ENCODE peak calls at places on chromosomes 4 and X, in eight cellular contexts. Y, K, U, A, M, O, W and R are unnamed samples.

GRCh38 chr4:76641351-76641750 is 206.3 kb downstream of the SHROOM3 start:
- DNase-seq in K (no peak), Y (no peak), O (no peak), W (no peak), U (no peak), A (no peak), M (no peak), R (no peak)

GRCh38 chr4:25861951-25862410 is 807 bp downstream of the SEL1L3 start:
- DNase-seq in O (no peak), U (peak; percentile 20), M (no peak), A (peak; percentile 43), W (peak; percentile 49), K (no peak), Y (no peak), R (no peak)

GRCh38 chr4:37802068-37802666 is 24.3 kb upstream of the PGM2 start:
- DNase-seq in U (no peak), A (peak; percentile 76), W (peak; percentile 60), M (peak; percentile 77), Y (no peak), K (peak; percentile 66), O (no peak), R (no peak)

GRCh38 chr4:40629401-40630334 is at the start of gene RBM47:
- DNase-seq in Y (no peak), K (peak; percentile 31), U (peak; percentile 67), O (no peak), W (peak; percentile 89), A (peak; percentile 43), M (peak; percentile 34), R (no peak)

GRCh38 chr4:145034727-145035211 is 63.2 kb downstream of the ANAPC10 start:
- DNase-seq in W (no peak), Y (peak; percentile 73), K (no peak), M (no peak), O (no peak), A (no peak), U (no peak), R (no peak)

GRCh38 chr4:41722171-41722570 is 26.4 kb downstream of the PHOX2B start:
- DNase-seq in A (no peak), O (no peak), W (no peak), M (no peak), K (no peak), Y (no peak), U (no peak), R (no peak)

GRCh38 chr4:89561051-89561450 is 253.5 kb upstream of the GPRIN3 start:
- DNase-seq in K (no peak), Y (no peak), M (no peak), O (no peak), A (no peak), W (no peak), U (no peak), R (no peak)

GRCh38 chrX:46366597-46367207 is 178.5 kb downstream of the ZNF674 start:
- DNase-seq in O (no peak), M (no peak), K (no peak), Y (no peak), U (no peak), W (no peak), A (no peak), R (no peak)

GRCh38 chrX:41002021-41002420 is 83.2 kb upstream of the USP9X start:
- DNase-seq in O (no peak), W (no peak), M (no peak), K (no peak), A (no peak), Y (no peak), U (no peak), R (no peak)

GRCh38 chr4:184498598-184498997 is 24.2 kb upstream of the IRF2 start:
- DNase-seq in O (no peak), A (no peak), Y (no peak), W (no peak), M (no peak), K (no peak), U (no peak), R (no peak)

GRCh38 chr4:13483142-13484044 is 747 bp downstream of the RAB28 start:
- DNase-seq in A (peak; percentile 50), K (peak; percentile 15), M (peak; percentile 28), W (no peak), U (no peak), Y (no peak), O (no peak), R (no peak)

GRCh38 chrX:111035256-111035655 is 60.7 kb upstream of the PAK3 start:
- DNase-seq in K (peak; percentile 6), Y (no peak), A (no peak), U (no peak), O (no peak), W (no peak), M (no peak), R (no peak)

GRCh38 chrX:24494544-24495113 is 29.5 kb downstream of the PDK3 start:
- DNase-seq in K (no peak), A (peak; percentile 80), O (no peak), W (no peak), Y (peak; percentile 38), M (peak; percentile 4), U (no peak), R (no peak)

GRCh38 chrX:11908371-11908770 is 150.3 kb downstream of the MSL3 start:
- DNase-seq in A (peak; percentile 51), O (peak; percentile 0), U (no peak), Y (no peak), W (no peak), K (no peak), M (no peak), R (no peak)

GRCh38 chr4:16483540-16483939 is 257.3 kb upstream of the TAPT1 start:
- DNase-seq in K (no peak), Y (no peak), M (no peak), O (no peak), A (no peak), W (no peak), U (no peak), R (no peak)

GRCh38 chrX:132748909-132749308 is 209.5 kb downstream of the HS6ST2 start:
- DNase-seq in U (no peak), K (no peak), A (no peak), W (no peak), M (no peak), Y (no peak), O (no peak), R (no peak)

GRCh38 chrX:679161-679979 is 48.8 kb downstream of the SHOX start:
- DNase-seq in W (no peak), K (no peak), A (no peak), M (no peak), O (no peak), Y (no peak), U (no peak), R (no peak)

GRCh38 chr4:54427826-54428225 is 198.7 kb downstream of the PDGFRA start:
- DNase-seq in A (no peak), Y (no peak), O (no peak), M (no peak), U (no peak), K (no peak), W (no peak), R (no peak)

GRCh38 chrX:153533041-153533565 is 15.7 kb downstream of the ATP2B3 start:
- DNase-seq in O (no peak), U (no peak), A (peak; percentile 21), W (no peak), Y (no peak), K (peak; percentile 18), M (no peak), R (no peak)

GRCh38 chr4:6095023-6095817 is 77.0 kb upstream of the C4orf50 start:
- DNase-seq in W (no peak), A (no peak), K (no peak), O (no peak), U (no peak), Y (no peak), M (no peak), R (no peak)

GRCh38 chr4:531076-531475 is 32.1 kb downstream of the PIGG start:
- DNase-seq in Y (no peak), A (no peak), O (no peak), U (no peak), W (no peak), M (no peak), K (no peak), R (no peak)

GRCh38 chr4:110364911-110365520 is 110.9 kb upstream of the ENPEP start:
- DNase-seq in Y (no peak), K (no peak), A (no peak), W (no peak), M (no peak), O (no peak), U (no peak), R (no peak)

GRCh38 chrX:14872355-14872754 is 514 bp downstream of the FANCB start:
- DNase-seq in O (no peak), U (no peak), W (no peak), K (no peak), A (peak; percentile 16), Y (no peak), M (peak; percentile 4), R (no peak)

GRCh38 chr4:101019941-101020401 is 327.4 kb downstream of the PPP3CA start:
- DNase-seq in A (no peak), U (no peak), K (no peak), M (no peak), W (no peak), O (no peak), Y (no peak), R (no peak)

GRCh38 chrX:11702965-11703631 is 37.4 kb upstream of the ARHGAP6 start:
- DNase-seq in W (no peak), K (no peak), Y (no peak), M (no peak), O (no peak), A (no peak), U (no peak), R (no peak)

GRCh38 chrX:13607996-13608365 is 38.6 kb downstream of the EGFL6 start:
- DNase-seq in O (no peak), M (no peak), K (no peak), W (no peak), Y (no peak), A (no peak), U (no peak), R (no peak)

GRCh38 chr4:100898844-100899243 is 381.0 kb upstream of the EMCN start:
- DNase-seq in A (no peak), M (no peak), U (no peak), O (no peak), K (peak; percentile 22), W (no peak), Y (no peak), R (no peak)

GRCh38 chr4:74772106-74772505 is 22.2 kb downstream of the BTC start:
- DNase-seq in O (no peak), W (no peak), A (no peak), Y (no peak), K (no peak), M (no peak), U (no peak), R (no peak)

GRCh38 chr4:77141964-77142641 is 14.9 kb upstream of the CCNG2 start:
- DNase-seq in A (no peak), K (no peak), M (no peak), W (no peak), O (no peak), Y (no peak), U (no peak), R (no peak)

GRCh38 chr4:189059996-189060570 is 880.6 kb upstream of the FRG1 start:
- DNase-seq in W (no peak), M (no peak), K (no peak), O (no peak), U (no peak), Y (no peak), A (no peak), R (no peak)

GRCh38 chr4:151864068-151864467 is 103.3 kb upstream of the GATB start:
- DNase-seq in U (no peak), A (no peak), K (no peak), W (no peak), Y (no peak), O (no peak), M (no peak), R (no peak)

GRCh38 chrX:123330229-123330942 is 146.3 kb downstream of the GRIA3 start:
- DNase-seq in A (no peak), O (no peak), W (no peak), M (no peak), U (no peak), K (no peak), Y (no peak), R (no peak)

GRCh38 chr4:133233922-133234321 is 84.8 kb downstream of the PCDH10 start:
- DNase-seq in Y (no peak), O (no peak), K (no peak), M (no peak), A (no peak), W (no peak), U (no peak), R (no peak)

GRCh38 chr4:165476214-165477098 is 97.6 kb downstream of the CPE start:
- DNase-seq in K (no peak), O (no peak), U (no peak), A (no peak), W (no peak), M (no peak), Y (peak; percentile 31), R (no peak)